ENCODE peak calls at places on chromosomes 5 and 9, in eight cellular contexts. U is CD14-positive monocyte; I is MCF 10A; Y is iris pigment epithelial cell; G is NCI-H774; P is stromal cell of bone marrow; L is stimulated activated CD4-positive, alpha-beta T cell treated with anti-CD3 and anti-CD28 coated beads, Interleukin-1b, Interleukin-23, amount 100 ng/mL, for 4 hours; H is RWPE1. E is an unnamed sample.

GRCh38 chr9:77583366-77583626 is 64.8 kb downstream of the GNA14 start:
- DNase-seq in U (no peak), I (no peak), Y (no peak), G (no peak), P (no peak), L (no peak), H (no peak), E (no peak)

GRCh38 chr5:84885479-84886258 is 501.0 kb upstream of the EDIL3 start:
- DNase-seq in U (no peak), I (peak), Y (peak), G (no peak), P (peak), L (no peak), H (no peak), E (peak)

GRCh38 chr9:132744881-132745761 is 74.9 kb downstream of the GTF3C4 start:
- DNase-seq in U (no peak), I (no peak), Y (no peak), G (no peak), P (no peak), L (no peak), H (no peak), E (no peak)

GRCh38 chr9:76800901-76801300 is 36.7 kb downstream of the PCA3 start:
- DNase-seq in U (no peak), I (no peak), Y (no peak), G (no peak), P (no peak), L (no peak), H (no peak), E (no peak)

GRCh38 chr5:111518747-111519146 is 6.4 kb upstream of the STARD4 start:
- DNase-seq in U (no peak), I (no peak), Y (no peak), G (no peak), P (no peak), L (no peak), H (no peak), E (no peak)

GRCh38 chr5:1749346-1750124 is 50.1 kb downstream of the MRPL36 start:
- DNase-seq in U (peak), I (no peak), Y (no peak), G (no peak), P (no peak), L (no peak), H (no peak), E (no peak)

GRCh38 chr5:110258460-110258859 is 468.0 kb downstream of the TMEM232 start:
- DNase-seq in U (no peak), I (peak), Y (peak), G (peak), P (peak), L (no peak), H (peak), E (peak)

GRCh38 chr5:150618588-150619281 is 21.7 kb upstream of the SYNPO start:
- DNase-seq in U (no peak), I (no peak), Y (no peak), G (no peak), P (no peak), L (no peak), H (no peak), E (no peak)

GRCh38 chr9:89786650-89787049 is 181.8 kb downstream of the GADD45G start:
- DNase-seq in U (peak), I (peak), Y (no peak), G (no peak), P (no peak), L (no peak), H (no peak), E (no peak)

GRCh38 chr5:135135530-135136201 is 101.6 kb upstream of the PITX1 start:
- DNase-seq in U (peak), I (peak), Y (peak), G (peak), P (peak), L (no peak), H (peak), E (no peak)

GRCh38 chr5:45696206-45696836 is at the start of gene HCN1:
- DNase-seq in U (no peak), I (no peak), Y (peak), G (no peak), P (peak), L (no peak), H (peak), E (peak)

GRCh38 chr9:86943223-86943870 is 4.0 kb downstream of the GAS1 start:
- DNase-seq in U (no peak), I (no peak), Y (peak), G (peak), P (no peak), L (no peak), H (no peak), E (no peak)

GRCh38 chr9:71446081-71446480 is 322.2 kb downstream of the CEMIP2 start:
- DNase-seq in U (no peak), I (no peak), Y (no peak), G (no peak), P (no peak), L (no peak), H (no peak), E (no peak)

GRCh38 chr9:107465467-107466451 is 23.8 kb downstream of the KLF4 start:
- DNase-seq in U (peak), I (peak), Y (peak), G (peak), P (peak), L (no peak), H (peak), E (peak)

GRCh38 chr5:109819878-109820277 is 130.2 kb downstream of the MAN2A1 start:
- DNase-seq in U (no peak), I (no peak), Y (no peak), G (no peak), P (no peak), L (no peak), H (no peak), E (no peak)

GRCh38 chr5:172147857-172148256 is 40.2 kb downstream of the STK10 start:
- DNase-seq in U (no peak), I (no peak), Y (no peak), G (no peak), P (no peak), L (no peak), H (no peak), E (no peak)

GRCh38 chr9:118522093-118523028 is 818.2 kb downstream of the TLR4 start:
- DNase-seq in U (no peak), I (peak), Y (peak), G (peak), P (peak), L (no peak), H (peak), E (peak)

GRCh38 chr5:102834438-102834964 is 79.4 kb downstream of the PAM start:
- DNase-seq in U (no peak), I (no peak), Y (no peak), G (no peak), P (no peak), L (no peak), H (no peak), E (no peak)

GRCh38 chr9:126306071-126306647 is 20.5 kb upstream of the MVB12B start:
- DNase-seq in U (no peak), I (no peak), Y (no peak), G (no peak), P (no peak), L (no peak), H (no peak), E (no peak)

GRCh38 chr9:138069731-138070456 is 192.3 kb downstream of the CACNA1B start:
- DNase-seq in U (no peak), I (no peak), Y (no peak), G (no peak), P (no peak), L (no peak), H (no peak), E (no peak)

GRCh38 chr5:2149196-2149541 is 266.4 kb upstream of the IRX4 start:
- DNase-seq in U (no peak), I (peak), Y (peak), G (no peak), P (no peak), L (no peak), H (peak), E (peak)

GRCh38 chr5:179907570-179908324 is at the start of gene TBC1D9B:
- DNase-seq in U (peak), I (peak), Y (peak), G (peak), P (peak), L (peak), H (peak), E (no peak)

GRCh38 chr5:169786219-169786618 is 149.1 kb downstream of the DOCK2 start:
- DNase-seq in U (no peak), I (no peak), Y (no peak), G (no peak), P (no peak), L (no peak), H (no peak), E (no peak)

GRCh38 chr5:153753645-153754432 is 263.4 kb downstream of the GRIA1 start:
- DNase-seq in U (no peak), I (peak), Y (no peak), G (no peak), P (no peak), L (no peak), H (peak), E (peak)

GRCh38 chr5:143921525-143922311 is 109.8 kb downstream of the HMHB1 start:
- DNase-seq in U (no peak), I (peak), Y (peak), G (no peak), P (peak), L (no peak), H (peak), E (peak)

GRCh38 chr5:111931658-111932057 is 174.7 kb upstream of the NREP start:
- DNase-seq in U (no peak), I (no peak), Y (peak), G (no peak), P (no peak), L (no peak), H (no peak), E (no peak)

GRCh38 chr5:177163500-177163899 is 29.9 kb downstream of the NSD1 start:
- DNase-seq in U (no peak), I (no peak), Y (no peak), G (no peak), P (no peak), L (no peak), H (no peak), E (no peak)

GRCh38 chr9:75229605-75230332 is 141.5 kb downstream of the OSTF1 start:
- DNase-seq in U (no peak), I (peak), Y (peak), G (no peak), P (no peak), L (no peak), H (peak), E (peak)

GRCh38 chr5:36686881-36687280 is 80.5 kb downstream of the SLC1A3 start:
- DNase-seq in U (no peak), I (no peak), Y (no peak), G (no peak), P (no peak), L (no peak), H (no peak), E (no peak)

GRCh38 chr5:83000448-83000847 is 76.7 kb downstream of the TMEM167A start:
- DNase-seq in U (no peak), I (peak), Y (no peak), G (no peak), P (no peak), L (no peak), H (peak), E (no peak)

GRCh38 chr5:169563369-169563768 is 20.2 kb upstream of the SPDL1 start:
- DNase-seq in U (no peak), I (no peak), Y (no peak), G (no peak), P (no peak), L (no peak), H (no peak), E (no peak)

GRCh38 chr9:136808075-136808780 is 480 bp downstream of the RABL6 start:
- DNase-seq in U (no peak), I (no peak), Y (peak), G (no peak), P (no peak), L (peak), H (peak), E (no peak)